ENCODE peak calls at places on chromosomes 3 and 15, in eight cellular contexts. U, Q, H, D, T, E, G and C are unnamed samples.

GRCh38 chr3:180199396-180199795 is 162.7 kb upstream of the PEX5L start:
- DNase-seq in H (no peak), E (no peak), U (no peak), T (no peak), D (no peak), Q (no peak), G (no peak), C (no peak)

GRCh38 chr3:159814161-159814560 is 174.5 kb upstream of the IL12A start:
- DNase-seq in G (no peak), U (no peak), E (no peak), H (no peak), D (peak; percentile 35), T (no peak), Q (no peak), C (no peak)

GRCh38 chr3:131072099-131072559 is 45.5 kb downstream of the NEK11 start:
- DNase-seq in T (no peak), G (no peak), D (no peak), U (peak; percentile 8), Q (no peak), E (no peak), H (no peak), C (no peak)

GRCh38 chr3:33821989-33822388 is 23.6 kb downstream of the PDCD6IP start:
- DNase-seq in T (no peak), U (no peak), H (no peak), D (no peak), E (no peak), G (no peak), Q (no peak), C (no peak)

GRCh38 chr15:82129769-82130168 is 84.0 kb upstream of the MEX3B start:
- DNase-seq in D (peak; percentile 31), U (peak; percentile 66), E (no peak), Q (no peak), G (no peak), H (no peak), T (no peak), C (no peak)

GRCh38 chr3:161454615-161455014 is 42.0 kb upstream of the OTOL1 start:
- DNase-seq in Q (no peak), E (no peak), T (no peak), G (no peak), U (no peak), D (no peak), H (no peak), C (no peak)

GRCh38 chr3:11095932-11096265 is 58.4 kb upstream of the HRH1 start:
- DNase-seq in H (no peak), D (no peak), T (no peak), Q (no peak), G (no peak), U (no peak), E (no peak), C (no peak)

GRCh38 chr15:59170295-59170881 is 36.3 kb upstream of the LDHAL6B start:
- DNase-seq in H (no peak), E (no peak), U (no peak), Q (no peak), T (no peak), G (peak; percentile 87), D (no peak), C (peak; percentile 65)

GRCh38 chr15:62934236-62934971 is 108.1 kb upstream of the TPM1 start:
- DNase-seq in H (no peak), E (no peak), D (no peak), Q (no peak), U (no peak), G (no peak), T (no peak), C (no peak)

GRCh38 chr15:71496336-71496955 is 313.9 kb upstream of the NR2E3 start:
- DNase-seq in Q (no peak), D (peak; percentile 19), E (no peak), H (no peak), G (no peak), U (peak; percentile 25), T (no peak), C (no peak)

GRCh38 chr15:66233487-66234415 is 19.8 kb downstream of the MEGF11 start:
- DNase-seq in T (no peak), G (no peak), Q (peak; percentile 9), E (no peak), H (peak; percentile 15), U (no peak), D (no peak), C (no peak)

GRCh38 chr3:78991656-78992055 is 776.1 kb downstream of the ROBO1 start:
- DNase-seq in U (no peak), T (no peak), H (no peak), D (no peak), G (no peak), Q (no peak), E (no peak), C (no peak)

GRCh38 chr3:63993653-63994079 is 29.6 kb downstream of the PSMD6 start:
- DNase-seq in H (peak; percentile 51), T (peak; percentile 28), E (peak; percentile 26), U (peak; percentile 75), D (peak; percentile 63), G (peak; percentile 77), Q (peak; percentile 42), C (peak; percentile 73)

GRCh38 chr15:37059051-37059450 is 41.3 kb downstream of the MEIS2 start:
- DNase-seq in G (no peak), E (no peak), H (no peak), T (no peak), U (peak; percentile 47), Q (no peak), D (no peak), C (no peak)